ENCODE peak calls at places on chromosome X, in nine cellular contexts. X is left ventricle myocardium inferior; H is AG08396; U is KBM-7; Y is iPS-NIHi11; T is HL-60; A is substantia nigra; Z is central memory CD4-positive, alpha-beta T cell; F is GM12864. Q is an unnamed sample.

GRCh38 chrX:6026484-6026883 is 202.2 kb downstream of the NLGN4X start:
- DNase-seq in Y (peak), X (no peak), F (no peak), Z (no peak), U (no peak), H (no peak), T (no peak), A (no peak), Q (no peak)

GRCh38 chrX:133745361-133745760 is 240.0 kb downstream of the GPC3 start:
- DNase-seq in T (no peak), F (no peak), H (no peak), Y (no peak), Z (peak), A (no peak), X (no peak), U (no peak), Q (no peak)

GRCh38 chrX:150845091-150845490 is 53.4 kb downstream of the CD99L2 start:
- DNase-seq in F (no peak), Y (no peak), X (no peak), T (no peak), U (no peak), Z (no peak), H (no peak), A (no peak), Q (peak)

GRCh38 chrX:31497086-31497485 is 425.2 kb upstream of the FTHL17 start:
- DNase-seq in T (no peak), X (no peak), A (no peak), Z (no peak), U (no peak), F (no peak), Y (no peak), H (no peak), Q (no peak)

GRCh38 chrX:153765138-153766079 is 1.4 kb downstream of the PLXNB3 start:
- DNase-seq in H (peak), Z (no peak), X (no peak), A (peak), T (no peak), Y (no peak), U (peak), F (no peak), Q (no peak)

GRCh38 chrX:17544831-17545230 is 169.8 kb downstream of the NHS start:
- DNase-seq in H (no peak), X (no peak), Y (no peak), T (no peak), Z (no peak), U (no peak), A (no peak), F (no peak), Q (no peak)

GRCh38 chrX:31154941-31155340 is 83.1 kb upstream of the FTHL17 start:
- DNase-seq in Y (no peak), H (no peak), X (no peak), F (no peak), T (no peak), A (no peak), U (no peak), Z (no peak), Q (no peak)

GRCh38 chrX:46788902-46789301 is 30.0 kb upstream of the SLC9A7 start:
- DNase-seq in T (no peak), X (no peak), Z (no peak), Y (no peak), F (no peak), U (no peak), A (no peak), H (no peak), Q (no peak)

GRCh38 chrX:71420686-71421085 is 54.5 kb downstream of the TAF1 start:
- DNase-seq in F (no peak), X (no peak), Y (peak), Z (no peak), T (no peak), H (no peak), A (no peak), U (no peak), Q (no peak)

GRCh38 chrX:78011846-78012245 is 42.4 kb upstream of the PGAM4 start:
- DNase-seq in U (no peak), Y (no peak), H (no peak), X (no peak), A (no peak), T (no peak), Z (no peak), F (no peak), Q (no peak)

GRCh38 chrX:8913665-8914409 is 112.7 kb upstream of the FAM9A start:
- DNase-seq in H (peak), Z (no peak), A (no peak), F (no peak), X (peak), T (no peak), U (no peak), Y (no peak), Q (no peak)